ENCODE peak calls at places on chromosomes 5 and 9, in eight cellular contexts. One of them, this sample, is unnamed.

GRCh38 chr5:36944607-36945225 is 68.1 kb downstream of the NIPBL start:
- DNase-seq in CD4-positive, CD25-positive, alpha-beta regulatory T cell: no peak
- DNase-seq in naive B cell: peak; percentile 41
- DNase-seq in stimulated activated CD4-positive, alpha-beta T cell treated with anti-CD3 and anti-CD28 coated beads, Interleukin-2, amount 100 ng/mL, for 48 hours: no peak
- DNase-seq in Right ventricle myocardium superior: no peak
- DNase-seq in smooth muscle cell of the brain vasculature: peak; percentile 47
- DNase-seq in GM04503: no peak
- DNase-seq in T-helper 1 cell: no peak
- DNase-seq in this sample: peak; percentile 67

GRCh38 chr5:43389679-43390329 is 22.4 kb downstream of the CCL28 start:
- DNase-seq in naive B cell: peak; percentile 56
- DNase-seq in stimulated activated CD4-positive, alpha-beta T cell treated with anti-CD3 and anti-CD28 coated beads, Interleukin-2, amount 100 ng/mL, for 48 hours: peak; percentile 37
- DNase-seq in T-helper 1 cell: peak; percentile 21
- DNase-seq in smooth muscle cell of the brain vasculature: peak; percentile 70
- DNase-seq in Right ventricle myocardium superior: no peak
- DNase-seq in GM04503: peak; percentile 78
- DNase-seq in CD4-positive, CD25-positive, alpha-beta regulatory T cell: peak; percentile 17
- DNase-seq in this sample: peak; percentile 62

GRCh38 chr9:88696501-88696900 is 161.5 kb downstream of the NXNL2 start:
- DNase-seq in smooth muscle cell of the brain vasculature: no peak
- DNase-seq in naive B cell: no peak
- DNase-seq in Right ventricle myocardium superior: no peak
- DNase-seq in GM04503: no peak
- DNase-seq in CD4-positive, CD25-positive, alpha-beta regulatory T cell: no peak
- DNase-seq in T-helper 1 cell: no peak
- DNase-seq in stimulated activated CD4-positive, alpha-beta T cell treated with anti-CD3 and anti-CD28 coated beads, Interleukin-2, amount 100 ng/mL, for 48 hours: no peak
- DNase-seq in this sample: no peak

GRCh38 chr5:55392669-55393068 is 84.9 kb downstream of the MTREX start:
- DNase-seq in stimulated activated CD4-positive, alpha-beta T cell treated with anti-CD3 and anti-CD28 coated beads, Interleukin-2, amount 100 ng/mL, for 48 hours: no peak
- DNase-seq in smooth muscle cell of the brain vasculature: no peak
- DNase-seq in T-helper 1 cell: no peak
- DNase-seq in naive B cell: no peak
- DNase-seq in CD4-positive, CD25-positive, alpha-beta regulatory T cell: no peak
- DNase-seq in Right ventricle myocardium superior: no peak
- DNase-seq in GM04503: no peak
- DNase-seq in this sample: no peak

GRCh38 chr5:586751-587285 is 25.3 kb upstream of the CEP72 start:
- DNase-seq in naive B cell: no peak
- DNase-seq in Right ventricle myocardium superior: no peak
- DNase-seq in T-helper 1 cell: no peak
- DNase-seq in GM04503: no peak
- DNase-seq in stimulated activated CD4-positive, alpha-beta T cell treated with anti-CD3 and anti-CD28 coated beads, Interleukin-2, amount 100 ng/mL, for 48 hours: no peak
- DNase-seq in smooth muscle cell of the brain vasculature: no peak
- DNase-seq in CD4-positive, CD25-positive, alpha-beta regulatory T cell: no peak
- DNase-seq in this sample: no peak

GRCh38 chr5:177358333-177358939 is 712 bp downstream of the RGS14 start:
- DNase-seq in GM04503: no peak
- DNase-seq in naive B cell: no peak
- DNase-seq in Right ventricle myocardium superior: peak; percentile 52
- DNase-seq in CD4-positive, CD25-positive, alpha-beta regulatory T cell: no peak
- DNase-seq in smooth muscle cell of the brain vasculature: no peak
- DNase-seq in T-helper 1 cell: no peak
- DNase-seq in stimulated activated CD4-positive, alpha-beta T cell treated with anti-CD3 and anti-CD28 coated beads, Interleukin-2, amount 100 ng/mL, for 48 hours: no peak
- DNase-seq in this sample: no peak

GRCh38 chr5:55241756-55242155 is 8.3 kb upstream of the CCNO start:
- DNase-seq in T-helper 1 cell: no peak
- DNase-seq in naive B cell: no peak
- DNase-seq in smooth muscle cell of the brain vasculature: no peak
- DNase-seq in GM04503: no peak
- DNase-seq in CD4-positive, CD25-positive, alpha-beta regulatory T cell: no peak
- DNase-seq in Right ventricle myocardium superior: no peak
- DNase-seq in stimulated activated CD4-positive, alpha-beta T cell treated with anti-CD3 and anti-CD28 coated beads, Interleukin-2, amount 100 ng/mL, for 48 hours: no peak
- DNase-seq in this sample: no peak

GRCh38 chr5:39775058-39775457 is 350.3 kb upstream of the DAB2 start:
- DNase-seq in Right ventricle myocardium superior: no peak
- DNase-seq in GM04503: no peak
- DNase-seq in naive B cell: no peak
- DNase-seq in stimulated activated CD4-positive, alpha-beta T cell treated with anti-CD3 and anti-CD28 coated beads, Interleukin-2, amount 100 ng/mL, for 48 hours: no peak
- DNase-seq in CD4-positive, CD25-positive, alpha-beta regulatory T cell: no peak
- DNase-seq in smooth muscle cell of the brain vasculature: no peak
- DNase-seq in T-helper 1 cell: no peak
- DNase-seq in this sample: no peak

GRCh38 chr9:75615284-75615683 is 275.2 kb upstream of the PCSK5 start:
- DNase-seq in naive B cell: no peak
- DNase-seq in smooth muscle cell of the brain vasculature: no peak
- DNase-seq in CD4-positive, CD25-positive, alpha-beta regulatory T cell: no peak
- DNase-seq in Right ventricle myocardium superior: no peak
- DNase-seq in T-helper 1 cell: no peak
- DNase-seq in GM04503: no peak
- DNase-seq in stimulated activated CD4-positive, alpha-beta T cell treated with anti-CD3 and anti-CD28 coated beads, Interleukin-2, amount 100 ng/mL, for 48 hours: no peak
- DNase-seq in this sample: no peak

GRCh38 chr5:140090251-140090650 is 23.7 kb upstream of the PURA start:
- DNase-seq in CD4-positive, CD25-positive, alpha-beta regulatory T cell: no peak
- DNase-seq in Right ventricle myocardium superior: no peak
- DNase-seq in naive B cell: no peak
- DNase-seq in T-helper 1 cell: no peak
- DNase-seq in stimulated activated CD4-positive, alpha-beta T cell treated with anti-CD3 and anti-CD28 coated beads, Interleukin-2, amount 100 ng/mL, for 48 hours: no peak
- DNase-seq in smooth muscle cell of the brain vasculature: no peak
- DNase-seq in GM04503: no peak
- DNase-seq in this sample: no peak

GRCh38 chr5:6905883-6906282 is 192.7 kb downstream of the TENT4A start:
- DNase-seq in smooth muscle cell of the brain vasculature: no peak
- DNase-seq in CD4-positive, CD25-positive, alpha-beta regulatory T cell: no peak
- DNase-seq in Right ventricle myocardium superior: peak; percentile 52
- DNase-seq in stimulated activated CD4-positive, alpha-beta T cell treated with anti-CD3 and anti-CD28 coated beads, Interleukin-2, amount 100 ng/mL, for 48 hours: no peak
- DNase-seq in GM04503: peak; percentile 1
- DNase-seq in T-helper 1 cell: no peak
- DNase-seq in naive B cell: no peak
- DNase-seq in this sample: no peak

GRCh38 chr9:9133526-9133925 is 1333.9 kb upstream of the DMAC1 start:
- DNase-seq in Right ventricle myocardium superior: no peak
- DNase-seq in GM04503: no peak
- DNase-seq in smooth muscle cell of the brain vasculature: no peak
- DNase-seq in naive B cell: no peak
- DNase-seq in T-helper 1 cell: no peak
- DNase-seq in CD4-positive, CD25-positive, alpha-beta regulatory T cell: no peak
- DNase-seq in stimulated activated CD4-positive, alpha-beta T cell treated with anti-CD3 and anti-CD28 coated beads, Interleukin-2, amount 100 ng/mL, for 48 hours: no peak
- DNase-seq in this sample: no peak

GRCh38 chr9:18890372-18890771 is 142.6 kb downstream of the SAXO1 start:
- DNase-seq in GM04503: no peak
- DNase-seq in stimulated activated CD4-positive, alpha-beta T cell treated with anti-CD3 and anti-CD28 coated beads, Interleukin-2, amount 100 ng/mL, for 48 hours: no peak
- DNase-seq in T-helper 1 cell: no peak
- DNase-seq in naive B cell: no peak
- DNase-seq in smooth muscle cell of the brain vasculature: no peak
- DNase-seq in Right ventricle myocardium superior: no peak
- DNase-seq in CD4-positive, CD25-positive, alpha-beta regulatory T cell: no peak
- DNase-seq in this sample: no peak

GRCh38 chr9:99300603-99301002 is 78.5 kb downstream of the SEC61B start:
- DNase-seq in T-helper 1 cell: no peak
- DNase-seq in GM04503: no peak
- DNase-seq in smooth muscle cell of the brain vasculature: no peak
- DNase-seq in CD4-positive, CD25-positive, alpha-beta regulatory T cell: no peak
- DNase-seq in Right ventricle myocardium superior: no peak
- DNase-seq in stimulated activated CD4-positive, alpha-beta T cell treated with anti-CD3 and anti-CD28 coated beads, Interleukin-2, amount 100 ng/mL, for 48 hours: no peak
- DNase-seq in naive B cell: no peak
- DNase-seq in this sample: no peak

GRCh38 chr9:84296146-84296843 is 44.3 kb downstream of the SLC28A3 start:
- DNase-seq in Right ventricle myocardium superior: no peak
- DNase-seq in GM04503: peak; percentile 30
- DNase-seq in T-helper 1 cell: no peak
- DNase-seq in stimulated activated CD4-positive, alpha-beta T cell treated with anti-CD3 and anti-CD28 coated beads, Interleukin-2, amount 100 ng/mL, for 48 hours: peak; percentile 42
- DNase-seq in CD4-positive, CD25-positive, alpha-beta regulatory T cell: no peak
- DNase-seq in naive B cell: no peak
- DNase-seq in smooth muscle cell of the brain vasculature: no peak
- DNase-seq in this sample: no peak

GRCh38 chr9:115152281-115152680 is 34.3 kb upstream of the TNC start:
- DNase-seq in naive B cell: no peak
- DNase-seq in smooth muscle cell of the brain vasculature: no peak
- DNase-seq in stimulated activated CD4-positive, alpha-beta T cell treated with anti-CD3 and anti-CD28 coated beads, Interleukin-2, amount 100 ng/mL, for 48 hours: no peak
- DNase-seq in Right ventricle myocardium superior: no peak
- DNase-seq in GM04503: no peak
- DNase-seq in T-helper 1 cell: no peak
- DNase-seq in CD4-positive, CD25-positive, alpha-beta regulatory T cell: no peak
- DNase-seq in this sample: no peak

GRCh38 chr9:99078731-99079130 is 26.2 kb upstream of the TGFBR1 start:
- DNase-seq in T-helper 1 cell: no peak
- DNase-seq in Right ventricle myocardium superior: no peak
- DNase-seq in GM04503: no peak
- DNase-seq in stimulated activated CD4-positive, alpha-beta T cell treated with anti-CD3 and anti-CD28 coated beads, Interleukin-2, amount 100 ng/mL, for 48 hours: no peak
- DNase-seq in CD4-positive, CD25-positive, alpha-beta regulatory T cell: no peak
- DNase-seq in smooth muscle cell of the brain vasculature: no peak
- DNase-seq in naive B cell: no peak
- DNase-seq in this sample: no peak

GRCh38 chr5:142472306-142472951 is 147.6 kb upstream of the SPRY4 start:
- DNase-seq in CD4-positive, CD25-positive, alpha-beta regulatory T cell: no peak
- DNase-seq in T-helper 1 cell: peak; percentile 12
- DNase-seq in stimulated activated CD4-positive, alpha-beta T cell treated with anti-CD3 and anti-CD28 coated beads, Interleukin-2, amount 100 ng/mL, for 48 hours: peak; percentile 33
- DNase-seq in GM04503: peak; percentile 60
- DNase-seq in smooth muscle cell of the brain vasculature: no peak
- DNase-seq in naive B cell: no peak
- DNase-seq in Right ventricle myocardium superior: no peak
- DNase-seq in this sample: peak; percentile 50

GRCh38 chr5:170638454-170639220 is 134.8 kb downstream of the KCNIP1 start:
- DNase-seq in GM04503: no peak
- DNase-seq in Right ventricle myocardium superior: peak; percentile 72
- DNase-seq in smooth muscle cell of the brain vasculature: no peak
- DNase-seq in naive B cell: peak; percentile 30
- DNase-seq in T-helper 1 cell: peak; percentile 51
- DNase-seq in CD4-positive, CD25-positive, alpha-beta regulatory T cell: peak; percentile 23
- DNase-seq in stimulated activated CD4-positive, alpha-beta T cell treated with anti-CD3 and anti-CD28 coated beads, Interleukin-2, amount 100 ng/mL, for 48 hours: peak; percentile 80
- DNase-seq in this sample: no peak

GRCh38 chr5:174827521-174827920 is 103.1 kb downstream of the MSX2 start:
- DNase-seq in GM04503: no peak
- DNase-seq in stimulated activated CD4-positive, alpha-beta T cell treated with anti-CD3 and anti-CD28 coated beads, Interleukin-2, amount 100 ng/mL, for 48 hours: no peak
- DNase-seq in smooth muscle cell of the brain vasculature: no peak
- DNase-seq in Right ventricle myocardium superior: no peak
- DNase-seq in naive B cell: no peak
- DNase-seq in T-helper 1 cell: no peak
- DNase-seq in CD4-positive, CD25-positive, alpha-beta regulatory T cell: no peak
- DNase-seq in this sample: no peak

GRCh38 chr5:54457094-54457531 is 1.6 kb downstream of the HSPB3 start:
- DNase-seq in naive B cell: no peak
- DNase-seq in smooth muscle cell of the brain vasculature: no peak
- DNase-seq in CD4-positive, CD25-positive, alpha-beta regulatory T cell: no peak
- DNase-seq in GM04503: peak; percentile 51
- DNase-seq in Right ventricle myocardium superior: no peak
- DNase-seq in stimulated activated CD4-positive, alpha-beta T cell treated with anti-CD3 and anti-CD28 coated beads, Interleukin-2, amount 100 ng/mL, for 48 hours: no peak
- DNase-seq in T-helper 1 cell: no peak
- DNase-seq in this sample: no peak

This sample was measured in glomerular endothelial cell.